ENCODE peak calls at places on chromosome 3, in four cellular contexts. D, Q, W and S are unnamed samples.

GRCh38 chr3:148873928-148874326 is 8.8 kb downstream of the CPA3 start:
- DNase-seq in W (no peak), D (no peak), Q (no peak), S (no peak)

GRCh38 chr3:184786271-184787010 is 25.5 kb upstream of the VPS8 start:
- DNase-seq in D (no peak), W (no peak), Q (no peak), S (no peak)

GRCh38 chr3:173463250-173463649 is 65.7 kb downstream of the NLGN1 start:
- DNase-seq in W (no peak), D (no peak), Q (no peak), S (no peak)

GRCh38 chr3:126356373-126357298 is 572 bp downstream of the KLF15 start:
- DNase-seq in Q (no peak), W (no peak), D (no peak), S (peak)

GRCh38 chr3:194369522-194370279 is at the start of gene LRRC15:
- DNase-seq in D (peak), W (peak), Q (no peak), S (no peak)

GRCh38 chr3:185728630-185729334 is 96.1 kb downstream of the IGF2BP2 start:
- DNase-seq in W (peak), D (no peak), Q (no peak), S (no peak)

GRCh38 chr3:152779649-152780048 is 55.3 kb upstream of the P2RY1 start:
- DNase-seq in W (no peak), D (no peak), Q (no peak), S (no peak)

GRCh38 chr3:49104052-49104426 is 518 bp downstream of the QARS1 start:
- DNase-seq in W (no peak), D (no peak), Q (no peak), S (no peak)

GRCh38 chr3:151403246-151403645 is 18.7 kb upstream of the P2RY12 start:
- DNase-seq in Q (no peak), D (no peak), W (no peak), S (no peak)

GRCh38 chr3:197499427-197499826 is 56.3 kb downstream of the BDH1 start:
- DNase-seq in D (peak), W (peak), Q (no peak), S (no peak)

GRCh38 chr3:160564949-160565441 is 376 bp downstream of the KPNA4 start:
- DNase-seq in W (peak), Q (no peak), D (peak), S (peak)

GRCh38 chr3:60192297-60193114 is 1058.7 kb downstream of the FHIT start:
- DNase-seq in D (no peak), W (peak), Q (peak), S (no peak)

GRCh38 chr3:71064976-71065763 is 518.4 kb downstream of the FOXP1 start:
- DNase-seq in W (peak), D (peak), Q (no peak), S (peak)

GRCh38 chr3:176490357-176490756 is 706.9 kb downstream of the TBL1XR1 start:
- DNase-seq in W (no peak), D (no peak), Q (no peak), S (no peak)

GRCh38 chr3:152793969-152794368 is 41.0 kb upstream of the P2RY1 start:
- DNase-seq in Q (no peak), W (no peak), D (no peak), S (no peak)

GRCh38 chr3:127263586-127264231 is 24.1 kb downstream of the PRR20G start:
- DNase-seq in Q (no peak), W (no peak), D (no peak), S (no peak)

GRCh38 chr3:172808969-172809546 is 58.5 kb downstream of the ECT2 start:
- DNase-seq in D (peak), W (peak), Q (no peak), S (no peak)

GRCh38 chr3:35137612-35138011 is 501.7 kb upstream of the ARPP21 start:
- DNase-seq in W (no peak), Q (no peak), D (no peak), S (no peak)

GRCh38 chr3:111989061-111989678 is 9.6 kb upstream of the TAGLN3 start:
- DNase-seq in D (peak), W (peak), Q (no peak), S (peak)

GRCh38 chr3:16031434-16031833 is 143.0 kb upstream of the GALNT15 start:
- DNase-seq in W (no peak), D (no peak), Q (no peak), S (no peak)

GRCh38 chr3:197465197-197465995 is 90.4 kb downstream of the BDH1 start:
- DNase-seq in D (peak), W (no peak), Q (no peak), S (no peak)

GRCh38 chr3:71006810-71007785 is 576.4 kb downstream of the FOXP1 start:
- DNase-seq in Q (no peak), W (peak), D (peak), S (peak)

GRCh38 chr3:4687167-4687566 is 194.0 kb downstream of the ITPR1 start:
- DNase-seq in D (peak), Q (no peak), W (peak), S (no peak)

GRCh38 chr3:43883729-43884396 is 193.1 kb downstream of the ABHD5 start:
- DNase-seq in Q (no peak), D (no peak), W (no peak), S (no peak)

GRCh38 chr3:100532411-100532810 is 40.0 kb downstream of the TMEM45A start:
- DNase-seq in D (no peak), W (no peak), Q (no peak), S (no peak)

GRCh38 chr3:33277193-33277882 is at the start of gene FBXL2:
- DNase-seq in D (peak), W (peak), Q (no peak), S (peak)

GRCh38 chr3:64890466-64890865 is 202.7 kb upstream of the ADAMTS9 start:
- DNase-seq in Q (no peak), W (no peak), D (no peak), S (no peak)

GRCh38 chr3:100360757-100361496 is 26.4 kb downstream of the NIT2 start:
- DNase-seq in D (no peak), W (no peak), Q (no peak), S (no peak)

GRCh38 chr3:149443545-149443912 is 31.0 kb upstream of the TM4SF4 start:
- DNase-seq in D (no peak), Q (no peak), W (no peak), S (no peak)

GRCh38 chr3:79661866-79662265 is 105.9 kb downstream of the ROBO1 start:
- DNase-seq in D (no peak), W (no peak), Q (no peak), S (no peak)

GRCh38 chr3:64445318-64446300 is 220.3 kb upstream of the PRICKLE2 start:
- DNase-seq in W (no peak), D (no peak), Q (no peak), S (peak)

GRCh38 chr3:169072494-169072893 is 591.0 kb downstream of the MECOM start:
- DNase-seq in W (no peak), Q (no peak), D (no peak), S (no peak)

GRCh38 chr3:194879126-194879887 is 193.6 kb downstream of the FAM43A start:
- DNase-seq in W (no peak), D (no peak), Q (no peak), S (no peak)

GRCh38 chr3:27544372-27544865 is 60.2 kb upstream of the SLC4A7 start:
- DNase-seq in Q (no peak), D (no peak), W (no peak), S (no peak)

GRCh38 chr3:39808467-39809180 is 785 bp upstream of the MYRIP start:
- DNase-seq in D (peak), W (peak), Q (no peak), S (peak)

GRCh38 chr3:12984023-12984823 is 89.0 kb downstream of the IQSEC1 start:
- DNase-seq in Q (no peak), D (peak), W (peak), S (peak)

GRCh38 chr3:109985942-109986555 is 648.7 kb upstream of the DPPA4 start:
- DNase-seq in W (no peak), D (no peak), Q (no peak), S (no peak)
- TF ChIP-seq FOXK2 in W (no peak), D (no peak), Q (no peak), S (no peak)

DNA sequence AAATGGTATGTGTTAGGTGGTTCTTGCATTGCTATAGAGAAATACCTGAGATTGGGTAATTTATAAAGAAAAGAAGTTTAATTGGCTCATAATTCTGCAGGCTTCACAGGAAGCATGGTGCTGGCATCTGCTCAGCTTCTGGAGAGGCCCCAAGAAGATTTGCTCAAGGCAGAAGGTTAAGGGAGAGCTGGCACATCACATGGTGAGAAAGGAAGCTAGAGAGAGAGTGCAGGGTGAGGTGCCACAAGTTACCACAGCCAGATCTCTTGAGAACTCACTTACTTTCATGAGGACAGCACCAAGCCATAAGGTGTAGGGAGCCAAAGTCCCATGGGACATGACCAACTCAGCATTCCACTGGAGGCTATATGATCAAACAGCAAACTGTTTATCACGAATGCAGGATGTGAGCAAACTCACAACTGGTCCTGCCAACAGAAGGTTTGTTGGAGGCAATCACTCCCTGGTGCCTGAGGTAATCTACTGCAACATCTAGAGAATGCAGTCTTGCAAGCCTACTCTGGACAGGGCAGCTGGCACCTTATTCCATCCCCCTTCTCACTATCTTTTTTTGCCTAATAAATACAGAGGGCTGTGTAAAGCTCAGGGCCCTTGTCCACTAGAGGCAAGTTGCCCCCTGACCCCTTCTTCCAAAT is 28.1 kb upstream of the CCR2 start:
- DNase-seq in W (no peak), Q (no peak), D (no peak), S (no peak)
- TF ChIP-seq FOXK2 in W (no peak), Q (no peak), D (no peak), S (no peak)

GRCh38 chr3:142888099-142888483 is 792 bp downstream of the PCOLCE2 start:
- DNase-seq in Q (no peak), D (no peak), W (no peak), S (peak)
- TF ChIP-seq FOXK2 in Q (no peak), D (no peak), W (no peak), S (no peak)

DNA sequence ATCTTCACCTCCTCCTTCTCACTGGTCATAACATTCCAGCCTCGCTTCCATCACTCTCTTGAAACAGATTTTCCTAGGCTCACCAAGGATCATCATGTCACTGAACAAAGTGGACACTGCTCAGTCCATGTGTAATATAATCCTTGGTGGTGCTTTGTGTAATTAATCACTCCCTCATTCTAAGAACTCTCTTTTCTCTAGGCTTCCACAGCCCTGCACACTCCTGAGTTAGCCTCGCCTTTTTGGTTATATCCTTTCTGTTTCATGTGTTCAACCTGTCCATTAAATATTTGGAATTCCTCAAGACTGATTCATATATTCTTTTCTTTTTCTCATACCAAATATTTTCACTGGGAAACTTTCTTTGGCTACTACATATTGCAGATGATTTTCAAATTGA is 440.8 kb downstream of the PYDC2 start:
- DNase-seq in W (no peak), Q (no peak), D (no peak), S (no peak)
- TF ChIP-seq FOXK2 in W (no peak), Q (no peak), D (no peak), S (no peak)

GRCh38 chr3:53196575-53197407 is 35.8 kb downstream of the PRKCD start:
- DNase-seq in W (peak), D (peak), Q (peak), S (no peak)
- TF ChIP-seq FOXK2 in W (no peak), D (no peak), Q (no peak), S (no peak)

GRCh38 chr3:156389151-156389760 is 165.7 kb downstream of the SSR3 start:
- DNase-seq in Q (no peak), D (no peak), W (no peak), S (no peak)
- TF ChIP-seq FOXK2 in Q (no peak), D (no peak), W (no peak), S (no peak)